ENCODE peak calls at places on chromosomes 1 and 21, in nine cellular contexts. N is T-cell; E is GDM1; M is GM04504; G is activated CD4-positive, alpha-beta memory T cell treated with anti-CD3 and anti-CD28 coated beads, Interleukin-2, amount 10 ng/mL, durations not matched to agents 7 days and 5 days; A is EL; D is activated CD4-positive, alpha-beta T cell treated with anti-CD3 and anti-CD28 coated beads, Interleukin-2, amount 50 U/mL, for 4 hours; I is HCT116; R is left ventricle myocardium inferior. T is an unnamed sample.

GRCh38 chr1:64291931-64292330 is 88.5 kb downstream of the UBE2U start:
- DNase-seq in G (no peak), I (no peak), A (no peak), R (no peak), M (no peak), E (no peak), D (no peak), N (no peak), T (no peak)

GRCh38 chr21:44751799-44752636 is 40.6 kb upstream of the TSPEAR start:
- DNase-seq in D (no peak), R (no peak), G (no peak), N (no peak), I (no peak), A (no peak), M (no peak), E (no peak), T (no peak)

GRCh38 chr21:15751037-15751436 is 21.3 kb downstream of the USP25 start:
- DNase-seq in N (no peak), E (no peak), M (no peak), D (no peak), I (no peak), G (no peak), A (no peak), R (no peak), T (no peak)

GRCh38 chr1:191882870-191883269 is 275.4 kb upstream of the RGS18 start:
- DNase-seq in I (no peak), D (no peak), N (no peak), R (no peak), M (no peak), E (no peak), G (no peak), A (no peak), T (no peak)

GRCh38 chr1:60367522-60367921 is 294.0 kb upstream of the C1orf87 start:
- DNase-seq in E (no peak), D (no peak), N (no peak), R (no peak), I (no peak), M (no peak), G (no peak), A (no peak), T (no peak)

GRCh38 chr1:31762726-31763670 is 1.1 kb downstream of the ADGRB2 start:
- DNase-seq in I (no peak), D (peak; percentile 55), G (peak; percentile 67), M (no peak), A (peak; percentile 73), E (peak; percentile 35), N (peak; percentile 51), R (peak; percentile 60), T (peak; percentile 82)

GRCh38 chr1:117708323-117709288 is 102.8 kb downstream of the TENT5C start:
- DNase-seq in A (no peak), D (no peak), E (no peak), N (no peak), I (no peak), R (no peak), G (no peak), M (no peak), T (no peak)

GRCh38 chr1:154784924-154785531 is 85.1 kb downstream of the KCNN3 start:
- DNase-seq in N (peak; percentile 53), R (no peak), A (no peak), D (peak; percentile 42), I (no peak), G (peak; percentile 45), E (no peak), M (no peak), T (no peak)

GRCh38 chr1:157369808-157370521 is 182.3 kb downstream of the FCRL5 start:
- DNase-seq in D (peak; percentile 7), A (peak; percentile 60), N (peak; percentile 23), I (peak; percentile 33), G (peak; percentile 32), M (peak; percentile 10), E (peak; percentile 46), R (no peak), T (no peak)

GRCh38 chr1:66375125-66375524 is 158.8 kb upstream of the SGIP1 start:
- DNase-seq in M (no peak), A (no peak), N (no peak), R (no peak), G (no peak), E (no peak), I (no peak), D (no peak), T (no peak)